ENCODE peak calls at places on chromosomes 1 and 21, in four cellular contexts. L is neural progenitor cell, W is fibroblast of lung, A is DND-41. V is an unnamed sample.

GRCh38 chr1:97277891-97278662 is 556.5 kb downstream of the PTBP2 start:
- DNase-seq in W (peak; percentile 90), L (no peak), A (no peak), V (peak; percentile 86)

GRCh38 chr21:38486221-38486620 is 12.1 kb downstream of the ERG start:
- DNase-seq in A (no peak), L (no peak), W (peak; percentile 96), V (peak; percentile 83)

GRCh38 chr21:17602874-17603273 is 9.8 kb downstream of the BTG3 start:
- DNase-seq in W (peak; percentile 75), A (no peak), L (no peak), V (peak; percentile 17)

GRCh38 chr1:47585141-47585902 is 147.5 kb downstream of the FOXD2 start:
- DNase-seq in W (no peak), L (no peak), A (no peak), V (no peak)

GRCh38 chr1:45647248-45648021 is 23.6 kb upstream of the CCDC17 start:
- DNase-seq in A (no peak), L (no peak), W (no peak), V (no peak)

GRCh38 chr21:39845581-39846130 is 21.6 kb upstream of the PCP4 start:
- DNase-seq in L (peak; percentile 42), W (peak; percentile 89), A (no peak), V (no peak)

GRCh38 chr1:230691615-230692014 is 22.3 kb downstream of the AGT start:
- DNase-seq in W (no peak), A (no peak), L (no peak), V (no peak)

GRCh38 chr1:7121622-7121988 is 336.4 kb downstream of the CAMTA1 start:
- DNase-seq in W (no peak), L (no peak), A (no peak), V (no peak)

GRCh38 chr1:147079400-147080012 is 92.8 kb downstream of the PRKAB2 start:
- DNase-seq in A (no peak), L (no peak), W (no peak), V (no peak)

GRCh38 chr1:168005544-168005943 is 68.7 kb upstream of the MPC2 start:
- DNase-seq in A (no peak), W (no peak), L (no peak), V (no peak)

GRCh38 chr1:70685300-70686286 is 274.5 kb downstream of the CTH start:
- DNase-seq in W (peak; percentile 20), L (peak; percentile 72), A (peak; percentile 61), V (peak; percentile 77)

GRCh38 chr1:205920159-205920558 is 23.1 kb downstream of the SLC26A9 start:
- DNase-seq in L (no peak), W (peak; percentile 70), A (no peak), V (peak; percentile 34)

GRCh38 chr1:183215936-183216335 is 29.9 kb downstream of the LAMC2 start:
- DNase-seq in W (no peak), A (no peak), L (no peak), V (no peak)

GRCh38 chr1:203083463-203083921 is 2.3 kb downstream of the MYOG start:
- DNase-seq in W (no peak), L (no peak), A (no peak), V (no peak)

GRCh38 chr1:5891736-5892135 is 100.5 kb downstream of the NPHP4 start:
- DNase-seq in W (peak; percentile 74), L (no peak), A (no peak), V (peak; percentile 44)

GRCh38 chr1:224523676-224524075 is 89.1 kb upstream of the WDR26 start:
- DNase-seq in A (no peak), L (no peak), W (no peak), V (no peak)

GRCh38 chr1:64952055-64952699 is 14.2 kb downstream of the JAK1 start:
- DNase-seq in A (no peak), L (no peak), W (no peak), V (no peak)
- H3K4me3 ChIP-seq in A (no peak overlapping the region), L (no peak overlapping the region), W (no peak overlapping the region), V (no peak overlapping the region)

GRCh38 chr1:162072770-162073169 is 3.3 kb downstream of the NOS1AP start:
- DNase-seq in L (no peak), W (no peak), A (no peak), V (no peak)

GRCh38 chr1:162069334-162070093 is at the start of gene NOS1AP:
- DNase-seq in W (peak; percentile 38), L (peak; percentile 93), A (peak; percentile 75), V (peak; percentile 86)

GRCh38 chr1:162074548-162074947 is 5.1 kb downstream of the NOS1AP start:
- DNase-seq in A (no peak), W (peak; percentile 17), L (no peak), V (no peak)

GRCh38 chr1:162070825-162071224 is 1.3 kb downstream of the NOS1AP start:
- DNase-seq in A (no peak), W (no peak), L (peak; percentile 50), V (no peak)

GRCh38 chr1:162070094-162070748 is 730 bp downstream of the NOS1AP start:
- DNase-seq in L (peak; percentile 50), W (no peak), A (no peak), V (peak; percentile 10)
- TF ChIP-seq EZH2 in L (no peak), W (peak; percentile 73), A (peak; percentile 75), V (peak; percentile 41)

DNA sequence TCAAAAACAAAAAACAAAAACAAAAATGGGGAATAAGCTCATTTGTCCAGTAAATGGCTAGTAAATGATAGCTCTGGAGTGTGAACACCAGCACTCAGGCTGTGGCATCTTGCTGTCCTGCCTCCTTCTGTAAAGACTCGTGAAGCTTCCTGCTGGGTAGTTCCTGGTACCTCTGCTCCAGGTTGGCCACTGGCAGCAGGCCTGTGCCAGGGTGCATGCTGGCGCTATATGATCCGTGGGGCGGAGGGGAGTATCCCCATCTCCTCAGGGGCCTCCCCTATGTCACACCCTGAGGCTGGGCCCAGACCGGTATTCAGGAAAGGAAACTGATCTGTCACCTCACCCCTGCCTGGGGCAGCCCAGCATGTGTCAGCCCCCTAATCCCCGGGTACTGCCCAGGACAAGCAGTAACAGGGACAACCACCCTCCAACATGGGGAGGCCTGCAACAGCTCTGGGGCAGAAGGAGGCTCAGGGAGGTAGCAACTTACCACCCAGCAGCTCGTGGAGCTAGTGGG is 14.1 kb downstream of the ALPL start:
- DNase-seq in W (no peak), A (no peak), L (no peak), V (no peak)
- H3K4me3 ChIP-seq in W (no peak overlapping the region), A (no peak overlapping the region), L (no peak overlapping the region), V (no peak overlapping the region)

GRCh38 chr1:212700597-212700891 is 904 bp upstream of the BATF3 start:
- DNase-seq in A (no peak), L (no peak), W (no peak), V (peak; percentile 24)

GRCh38 chr1:212696721-212697331 is 2.8 kb downstream of the BATF3 start:
- DNase-seq in L (no peak), W (no peak), A (no peak), V (no peak)

GRCh38 chr1:212699839-212700596 is at the start of gene BATF3:
- DNase-seq in W (peak; percentile 18), A (peak; percentile 66), L (peak; percentile 67), V (peak; percentile 69)

GRCh38 chr1:212699104-212699838 is 369 bp downstream of the BATF3 start:
- DNase-seq in A (peak; percentile 51), L (peak; percentile 77), W (peak; percentile 25), V (peak; percentile 81)

DNA sequence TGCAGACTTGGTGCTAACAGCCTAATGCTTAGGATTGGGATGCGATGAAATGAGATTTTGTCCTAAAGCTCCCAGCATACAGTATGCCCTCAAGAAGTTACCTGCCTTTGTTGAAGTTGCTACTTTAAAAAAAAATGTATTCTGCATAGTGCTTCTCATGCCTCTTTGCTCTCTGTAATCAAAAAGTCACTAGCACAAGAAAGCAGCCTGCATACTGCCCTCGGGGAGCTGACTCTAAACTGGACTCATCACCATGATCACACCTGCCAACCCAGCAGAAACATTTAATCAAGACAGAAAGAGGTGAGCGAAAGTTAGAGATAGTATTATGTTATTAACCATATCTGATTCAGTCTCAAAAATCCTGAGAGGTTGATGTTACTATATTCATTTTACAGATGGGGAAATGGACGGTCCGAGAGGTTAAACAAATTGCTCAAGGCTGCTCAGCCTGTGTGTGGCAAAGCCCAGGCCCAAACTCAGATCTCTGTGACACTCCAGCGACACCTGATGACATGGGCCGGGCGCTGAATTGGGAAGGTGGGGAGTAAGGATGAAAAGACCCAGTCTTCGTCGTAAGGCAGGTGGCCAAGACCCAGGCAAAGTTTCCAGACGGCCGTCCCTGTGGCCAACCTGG is 1.1 kb downstream of the BATF3 start:
- DNase-seq in W (no peak), A (no peak), L (no peak), V (no peak)
- TF ChIP-seq EZH2 in W (no peak), A (no peak), L (no peak), V (no peak)

GRCh38 chr1:26283226-26283853 is 3.5 kb downstream of the SH3BGRL3 start:
- DNase-seq in L (no peak), W (no peak), A (no peak), V (peak; percentile 52)

GRCh38 chr1:26281091-26281958 is 1.4 kb downstream of the SH3BGRL3 start:
- DNase-seq in W (no peak), L (peak; percentile 17), A (no peak), V (peak; percentile 61)

GRCh38 chr1:26283871-26284596 is 4.1 kb downstream of the SH3BGRL3 start:
- DNase-seq in A (no peak), L (no peak), W (no peak), V (peak; percentile 33)

GRCh38 chr1:26281971-26282693 is 2.2 kb downstream of the SH3BGRL3 start:
- DNase-seq in A (no peak), W (peak; percentile 66), L (peak; percentile 97), V (peak; percentile 54)

DNA sequence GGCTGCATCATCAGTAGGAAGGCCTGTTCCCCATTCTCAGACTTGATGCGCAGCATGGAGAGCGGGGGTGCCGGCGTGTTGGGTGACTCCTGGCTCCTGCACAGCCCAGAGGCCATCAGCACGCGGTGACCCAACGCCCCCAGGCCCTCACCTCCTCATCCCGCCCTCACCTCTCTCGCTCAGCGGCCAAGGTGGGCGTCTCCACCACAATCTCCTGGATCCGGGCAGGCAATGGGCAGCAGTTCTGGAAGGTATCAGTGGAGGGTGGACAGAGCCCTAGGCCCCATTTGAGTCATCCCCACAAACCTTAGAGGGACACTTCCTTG is 2.8 kb downstream of the SH3BGRL3 start:
- DNase-seq in L (no peak), W (no peak), A (no peak), V (peak; percentile 11)
- H3K4me3 ChIP-seq in L (no peak overlapping the region), W (no peak overlapping the region), A (no peak overlapping the region), V (peak overlapping the region; percentile 85)

GRCh38 chr1:175193339-175193950 is 869 bp upstream of the KIAA0040 start:
- DNase-seq in L (no peak), W (no peak), A (no peak), V (peak; percentile 10)
- TF ChIP-seq EZH2 in L (no peak), W (no peak), A (no peak), V (no peak)

GRCh38 chr1:26700711-26701110 is 4.9 kb downstream of the ARID1A start:
- DNase-seq in A (no peak), L (no peak), W (peak; percentile 61), V (peak; percentile 46)

GRCh38 chr1:26703466-26703865 is 7.7 kb downstream of the ARID1A start:
- DNase-seq in A (no peak), W (no peak), L (no peak), V (no peak)

GRCh38 chr1:26701266-26701994 is 5.6 kb downstream of the ARID1A start:
- DNase-seq in A (no peak), W (peak; percentile 88), L (peak; percentile 48), V (no peak)

GRCh38 chr1:26701995-26702679 is 6.3 kb downstream of the ARID1A start:
- DNase-seq in L (no peak), W (no peak), A (no peak), V (no peak)

DNA sequence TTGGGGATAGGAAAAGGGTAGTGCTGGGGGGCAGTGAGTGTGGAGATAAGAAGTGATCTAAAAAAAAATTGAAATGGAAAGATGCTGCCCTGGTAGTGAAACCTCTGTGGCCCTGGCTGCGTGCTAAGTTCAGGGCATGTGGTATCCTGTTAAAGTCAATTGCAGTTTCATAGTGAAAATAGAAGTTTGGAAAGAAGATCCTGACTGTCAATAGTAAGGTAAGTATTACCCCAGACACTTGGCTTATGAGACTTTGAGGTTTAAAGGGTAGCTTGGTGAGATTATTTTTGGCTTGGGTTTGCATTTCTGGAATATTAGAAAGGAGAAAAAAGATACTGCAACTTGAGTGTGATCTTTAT is 6.8 kb downstream of the ARID1A start:
- DNase-seq in W (no peak), A (no peak), L (no peak), V (no peak)
- H3K4me3 ChIP-seq in W (peak overlapping the region; percentile 10), A (peak overlapping the region; percentile 81), L (peak overlapping the region; percentile 90), V (no peak overlapping the region)

V was measured in GM23248.